ENCODE peak calls at places on chromosomes 5 and 9, in ten cellular contexts. B, T, K, O, Z, H, C, N, L and S are unnamed samples. For H3K4me1, the result is how much of the 10 kb centered on the place peaks cover.

GRCh38 chr5:37554938-37555337 is 175.8 kb downstream of the WDR70 start:
- DNase-seq in K (no peak), C (no peak), B (no peak), H (no peak), L (no peak), O (no peak), T (no peak), Z (no peak), N (no peak), S (no peak)

GRCh38 chr9:114968710-114969109 is 38.3 kb upstream of the TNFSF8 start:
- DNase-seq in C (no peak), T (no peak), N (no peak), O (no peak), Z (no peak), H (peak), L (peak), K (no peak), B (no peak), S (peak)

GRCh38 chr5:133707629-133708028 is 95.3 kb upstream of the FSTL4 start:
- DNase-seq in B (no peak), H (no peak), C (no peak), L (no peak), T (no peak), O (no peak), K (no peak), Z (no peak), N (no peak), S (no peak)

GRCh38 chr5:27130587-27130986 is 92.2 kb upstream of the CDH9 start:
- DNase-seq in H (no peak), O (no peak), C (no peak), T (no peak), Z (no peak), N (no peak), K (no peak), L (peak), B (no peak), S (no peak)

GRCh38 chr5:122401991-122402710 is 90.1 kb downstream of the SNCAIP start:
- DNase-seq in C (no peak), B (no peak), O (no peak), L (no peak), K (no peak), N (no peak), Z (no peak), T (no peak), H (no peak), S (no peak)

GRCh38 chr9:26789959-26790358 is 102.6 kb downstream of the CAAP1 start:
- DNase-seq in B (no peak), H (peak), Z (no peak), T (no peak), K (no peak), O (no peak), N (no peak), L (peak), C (no peak), S (no peak)

GRCh38 chr5:1975898-1976765 is 93.4 kb upstream of the IRX4 start:
- DNase-seq in O (no peak), L (no peak), N (no peak), H (no peak), B (no peak), T (no peak), K (no peak), C (no peak), Z (no peak), S (no peak)

GRCh38 chr5:130720355-130720754 is 444.7 kb downstream of the HINT1 start:
- DNase-seq in N (no peak), L (peak), C (no peak), Z (no peak), H (peak), K (peak), T (no peak), O (no peak), B (no peak), S (no peak)

GRCh38 chr5:40746703-40747102 is 9.1 kb downstream of the TTC33 start:
- DNase-seq in Z (no peak), C (no peak), K (no peak), N (no peak), H (no peak), T (no peak), L (no peak), B (no peak), O (no peak), S (no peak)

GRCh38 chr5:58156354-58156753 is 303.5 kb downstream of the PLK2 start:
- DNase-seq in K (no peak), T (no peak), L (peak), Z (no peak), H (peak), C (no peak), O (no peak), N (no peak), B (no peak), S (no peak)

GRCh38 chr5:156779436-156779835 is 70.7 kb upstream of the PPP1R2B start:
- DNase-seq in T (no peak), H (no peak), K (no peak), Z (no peak), N (no peak), B (no peak), L (no peak), C (no peak), O (no peak), S (no peak)

GRCh38 chr9:114938687-114939575 is 8.5 kb upstream of the TNFSF8 start:
- DNase-seq in K (no peak), B (no peak), H (peak), N (no peak), C (no peak), T (no peak), L (no peak), O (no peak), Z (no peak), S (no peak)

GRCh38 chr5:9519537-9519936 is 26.3 kb downstream of the SEMA5A start:
- DNase-seq in K (no peak), Z (peak), C (no peak), H (peak), B (no peak), N (no peak), O (peak), T (no peak), L (peak), S (no peak)

GRCh38 chr5:179700401-179700918 is 1.7 kb downstream of the CANX start:
- DNase-seq in C (no peak), H (peak), B (no peak), N (no peak), O (no peak), L (peak), Z (no peak), K (no peak), T (no peak), S (no peak)

GRCh38 chr5:59276886-59277514 is 616.5 kb downstream of the PDE4D start:
- DNase-seq in K (no peak), T (no peak), H (no peak), L (peak), N (no peak), O (no peak), B (no peak), Z (no peak), C (no peak), S (no peak)

GRCh38 chr9:114416290-114416689 is 28.5 kb upstream of the AKNA start:
- DNase-seq in L (no peak), C (no peak), O (no peak), N (no peak), K (no peak), T (no peak), B (no peak), H (no peak), Z (no peak), S (no peak)

GRCh38 chr5:103271570-103272289 is 13.2 kb downstream of the MACIR start:
- DNase-seq in K (no peak), C (no peak), T (no peak), L (peak), Z (no peak), O (no peak), N (no peak), B (no peak), H (no peak), S (no peak)

GRCh38 chr9:91161465-91162275 is 200.0 kb downstream of the AUH start:
- DNase-seq in C (no peak), O (peak), Z (no peak), H (no peak), B (no peak), L (no peak), N (no peak), T (no peak), K (no peak), S (no peak)

GRCh38 chr5:80184235-80185023 is 71.4 kb downstream of the SERINC5 start:
- DNase-seq in N (no peak), L (no peak), O (no peak), T (no peak), C (peak), K (peak), Z (no peak), H (no peak), B (no peak), S (no peak)

GRCh38 chr5:98905857-98906688 is 22.7 kb downstream of the CHD1 start:
- DNase-seq in O (no peak), L (peak), Z (no peak), H (peak), K (no peak), B (no peak), C (no peak), N (no peak), T (no peak), S (peak)

GRCh38 chr9:114718801-114719221 is 36.8 kb upstream of the TEX48 start:
- DNase-seq in H (no peak), T (no peak), O (no peak), N (peak), Z (no peak), L (peak), K (no peak), B (no peak), C (peak), S (no peak)

GRCh38 chr5:136016945-136017530 is 11.8 kb upstream of the TGFBI start:
- DNase-seq in L (peak), T (no peak), N (no peak), H (peak), B (no peak), C (no peak), O (peak), Z (no peak), K (no peak), S (peak)

GRCh38 chr5:72447751-72448150 is 59.5 kb downstream of the ZNF366 start:
- DNase-seq in K (no peak), H (no peak), T (no peak), C (no peak), B (no peak), O (no peak), N (no peak), L (no peak), Z (no peak), S (no peak)

GRCh38 chr5:57581222-57581621 is 98.6 kb upstream of the ACTBL2 start:
- DNase-seq in T (no peak), K (no peak), C (no peak), Z (no peak), O (no peak), N (no peak), B (no peak), H (no peak), L (no peak), S (no peak)

GRCh38 chr5:53335115-53335514 is 145.3 kb upstream of the FST start:
- DNase-seq in N (no peak), T (no peak), C (no peak), K (peak), L (no peak), O (no peak), Z (no peak), H (peak), B (no peak), S (no peak)

GRCh38 chr9:135905380-135906282 is 1.7 kb downstream of the CAMSAP1 start:
- DNase-seq in L (no peak), H (peak), T (peak), O (no peak), C (peak), K (no peak), Z (no peak), B (peak), N (no peak), S (no peak)

GRCh38 chr5:138947780-138948179 is 72.6 kb upstream of the LRRTM2 start:
- DNase-seq in C (peak), O (peak), K (no peak), H (no peak), N (no peak), B (no peak), Z (no peak), T (no peak), L (no peak), S (no peak)

GRCh38 chr9:111599092-111599947 is at the start of gene PTGR1:
- DNase-seq in H (peak), L (peak), K (no peak), Z (peak), T (peak), C (peak), B (peak), N (no peak), O (peak), S (peak)
- H3K4me3 ChIP-seq in H (peak), L (peak), K (peak), Z (peak), T (peak), C (peak), B (peak), N (peak), O (peak), S (peak)

GRCh38 chr9:14369011-14369410 is 55.1 kb upstream of the NFIB start:
- DNase-seq in C (no peak), K (no peak), Z (no peak), T (no peak), B (no peak), O (no peak), H (no peak), N (no peak), L (no peak), S (no peak)

GRCh38 chr9:14373726-14374125 is 59.8 kb upstream of the NFIB start:
- DNase-seq in Z (no peak), K (no peak), C (no peak), L (peak), T (no peak), O (no peak), N (no peak), H (no peak), B (no peak), S (no peak)

GRCh38 chr9:14373319-14373632 is 59.3 kb upstream of the NFIB start:
- DNase-seq in O (no peak), T (no peak), N (no peak), Z (no peak), C (no peak), H (no peak), L (no peak), K (no peak), B (no peak), S (no peak)

DNA sequence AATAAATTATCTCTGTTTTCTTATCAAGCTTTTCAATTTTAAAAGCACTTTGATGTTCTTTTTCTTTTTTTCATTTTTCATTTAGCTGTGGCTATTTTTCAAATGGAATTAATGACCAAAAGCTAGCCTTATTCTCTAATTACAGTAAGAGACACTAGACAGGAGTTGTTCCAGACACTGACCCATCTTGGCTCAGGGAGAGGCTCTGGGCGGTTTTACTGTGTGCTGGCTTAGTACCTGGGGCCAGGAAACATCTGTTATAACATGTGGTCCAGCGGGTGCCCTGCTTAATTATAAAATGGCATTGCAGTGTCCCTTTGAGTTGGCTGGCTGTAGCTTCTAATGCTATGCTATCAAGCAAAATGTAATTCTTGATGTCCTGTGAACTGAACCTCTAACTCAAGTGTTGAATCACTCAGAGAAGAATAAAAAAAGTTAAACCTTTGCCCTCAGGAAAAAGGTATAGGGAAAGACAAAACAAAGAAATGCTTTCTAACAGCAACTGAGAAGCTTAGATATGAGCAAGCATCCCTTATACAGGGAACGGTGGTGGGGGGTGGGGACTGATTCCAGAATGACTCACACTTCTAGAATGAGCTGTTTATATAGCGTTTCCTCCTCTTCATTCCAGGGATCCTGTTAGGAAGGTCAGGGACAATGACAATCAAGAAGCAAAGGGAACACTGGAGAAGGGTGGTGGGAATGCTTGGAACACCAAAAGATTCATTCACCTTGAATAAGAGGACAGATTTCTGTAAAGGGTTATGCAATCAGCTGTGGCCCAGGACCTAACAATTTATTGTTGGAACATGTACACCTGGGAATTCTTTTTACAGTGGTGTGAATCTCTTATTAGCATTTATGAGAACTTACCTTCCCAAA is 58.7 kb upstream of the NFIB start:
- DNase-seq in N (no peak), K (no peak), L (peak), C (no peak), Z (peak), B (no peak), H (peak), T (no peak), O (peak), S (peak)
- H3K27ac ChIP-seq in N (no peak), K (no peak), L (no peak), C (no peak), Z (peak), B (no peak), H (no peak), T (peak), O (peak), S (peak)

GRCh38 chr9:128214571-128215490 is 11.7 kb downstream of the DNM1 start:
- DNase-seq in H (peak), T (no peak), O (no peak), N (no peak), C (no peak), Z (no peak), K (no peak), L (peak), B (no peak), S (no peak)

GRCh38 chr9:128218518-128219389 is 15.6 kb downstream of the DNM1 start:
- DNase-seq in C (peak), K (peak), L (peak), H (peak), B (peak), T (peak), Z (peak), N (peak), O (peak), S (no peak)

GRCh38 chr9:128218172-128218517 is 15.0 kb downstream of the DNM1 start:
- DNase-seq in C (no peak), T (no peak), B (no peak), Z (no peak), O (no peak), N (no peak), L (no peak), H (no peak), K (no peak), S (no peak)

GRCh38 chr9:128215491-128216404 is 12.6 kb downstream of the DNM1 start:
- DNase-seq in T (no peak), N (no peak), Z (peak), H (peak), L (peak), O (no peak), K (no peak), C (no peak), B (no peak), S (peak)

DNA sequence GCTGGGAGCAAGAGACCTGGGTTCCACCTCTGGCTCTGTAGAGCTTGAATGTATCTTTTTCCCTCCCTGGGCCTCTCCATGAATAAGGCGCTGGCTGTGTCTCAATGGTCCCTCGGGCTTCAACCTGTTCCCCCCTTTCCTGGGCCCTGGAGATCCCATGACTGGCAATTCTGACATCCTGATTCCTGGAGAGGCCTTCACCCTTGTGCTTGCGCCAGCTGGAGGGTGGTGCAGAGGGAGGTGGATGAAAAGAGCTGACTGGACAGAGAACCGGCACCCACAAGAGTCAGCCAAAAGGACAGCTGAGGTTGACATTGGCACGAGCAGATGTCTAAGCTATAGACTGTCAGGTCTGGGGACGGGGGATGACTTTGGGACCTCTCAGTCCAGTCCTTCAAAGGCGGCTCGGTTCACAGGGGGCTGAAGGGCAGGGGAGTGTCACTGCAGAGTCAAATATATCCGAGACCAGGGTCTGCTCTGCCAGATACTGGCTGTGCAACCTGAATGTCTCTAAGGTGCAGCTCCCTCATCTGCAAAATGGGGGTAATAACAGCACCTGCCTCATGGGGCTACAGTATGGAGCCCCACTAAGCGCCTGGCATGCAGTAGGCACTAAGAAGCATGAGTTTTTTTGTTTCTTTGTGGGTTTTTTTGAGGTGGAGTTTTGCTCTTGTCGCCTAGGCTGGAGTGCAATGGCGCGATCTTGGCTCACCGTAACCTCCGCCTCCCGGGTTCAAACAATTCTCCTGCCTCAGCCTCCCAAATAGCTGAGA is 13.8 kb downstream of the DNM1 start:
- DNase-seq in K (no peak), B (no peak), O (no peak), H (no peak), N (no peak), C (no peak), Z (no peak), T (no peak), L (no peak), S (no peak)
- H3K4me1 ChIP-seq in K (under half), B (under half), O (under half), H (under half), N (under half), C (under half), Z (under half), T (under half), L (under half), S (under half)

DNA sequence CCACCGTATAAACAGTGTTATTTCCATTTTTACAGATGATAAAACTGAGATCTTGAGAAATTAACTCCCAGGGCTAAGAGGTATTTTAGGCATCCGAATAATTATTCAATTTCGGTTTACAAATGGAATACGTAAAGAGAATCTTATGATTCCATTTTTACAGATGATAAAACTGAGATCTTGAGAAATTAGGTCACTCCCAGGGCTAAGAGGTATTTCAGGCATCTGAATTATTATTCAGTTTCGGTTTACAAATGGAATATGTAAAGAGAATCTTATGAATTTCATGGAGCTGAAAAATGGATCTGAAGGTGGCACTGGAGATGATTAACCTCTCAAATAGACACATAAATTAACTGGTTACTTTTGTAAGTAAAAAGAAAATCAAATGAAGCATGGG is 44.2 kb downstream of the FGF1 start:
- DNase-seq in K (no peak), L (peak), B (no peak), C (no peak), N (no peak), O (no peak), H (no peak), Z (no peak), T (no peak), S (no peak)
- H3K4me3 ChIP-seq in K (no peak), L (no peak), B (no peak), C (no peak), N (no peak), O (no peak), H (no peak), Z (no peak), T (no peak), S (no peak)

GRCh38 chr5:76403963-76404693 is 1.0 kb downstream of the IQGAP2 start:
- DNase-seq in K (peak), O (peak), H (peak), Z (no peak), L (no peak), B (peak), N (peak), T (no peak), C (peak), S (no peak)

GRCh38 chr5:76402880-76403712 is at the start of gene IQGAP2:
- DNase-seq in K (peak), C (peak), N (peak), T (peak), O (peak), Z (peak), H (peak), L (peak), B (peak), S (peak)

GRCh38 chr5:76403713-76403962 is 553 bp downstream of the IQGAP2 start:
- DNase-seq in H (no peak), N (no peak), C (no peak), Z (no peak), K (no peak), O (peak), L (no peak), B (no peak), T (no peak), S (no peak)

GRCh38 chr5:76401801-76402250 is 1.3 kb upstream of the IQGAP2 start:
- DNase-seq in C (no peak), K (no peak), T (no peak), Z (no peak), N (no peak), O (no peak), B (no peak), L (no peak), H (no peak), S (no peak)

GRCh38 chr5:76402251-76402879 is 720 bp upstream of the IQGAP2 start:
- DNase-seq in Z (no peak), N (peak), T (no peak), K (no peak), O (peak), L (peak), C (peak), H (no peak), B (peak), S (no peak)
- H3K27ac ChIP-seq in Z (no peak), N (peak), T (peak), K (no peak), O (peak), L (no peak), C (peak), H (no peak), B (peak), S (no peak)

GRCh38 chr5:132260051-132260450 is 2.6 kb downstream of the PDLIM4 start:
- DNase-seq in B (no peak), H (peak), T (peak), L (peak), O (peak), N (no peak), K (no peak), C (no peak), Z (peak), S (peak)
- H3K4me1 ChIP-seq in B (under half), H (under half), T (half or more), L (under half), O (under half), N (under half), K (under half), C (half or more), Z (under half), S (half or more)

GRCh38 chr9:684950-685340 is 156.6 kb upstream of the DMRT1 start:
- DNase-seq in H (peak), Z (no peak), L (peak), B (no peak), T (no peak), O (no peak), N (no peak), K (no peak), C (no peak), S (no peak)
- H3K4me3 ChIP-seq in H (peak), Z (peak), L (peak), B (no peak), T (peak), O (peak), N (no peak), K (no peak), C (no peak), S (no peak)